ENCODE peak calls at places on chromosome 6, in five cellular contexts. O is left ventricle myocardium superior, S is GM20000, R is ELF-1, W is endothelial cell. F is an unnamed sample.

GRCh38 chr6:69164564-69165252 is 529.6 kb downstream of the ADGRB3 start:
- DNase-seq in W (no peak), R (peak), S (no peak), O (no peak), F (peak)

GRCh38 chr6:92281571-92282076 is 1137.7 kb downstream of the EPHA7 start:
- DNase-seq in S (no peak), O (no peak), W (no peak), R (no peak), F (no peak)

GRCh38 chr6:35058827-35059522 is 82.2 kb downstream of the TCP11 start:
- DNase-seq in O (peak), W (no peak), S (no peak), R (no peak), F (no peak)

GRCh38 chr6:2103644-2104523 is 141.5 kb downstream of the GMDS start:
- DNase-seq in W (no peak), O (no peak), S (peak), R (peak), F (no peak)

GRCh38 chr6:164478426-164478825 is 831.0 kb downstream of the C6orf118 start:
- DNase-seq in S (no peak), R (no peak), W (no peak), O (no peak), F (no peak)

GRCh38 chr6:134049586-134049985 is 2.8 kb downstream of the SLC2A12 start:
- DNase-seq in W (no peak), S (no peak), R (no peak), O (no peak), F (no peak)

GRCh38 chr6:148760568-148761531 is 14.0 kb downstream of the UST start:
- DNase-seq in W (no peak), O (peak), S (peak), R (peak), F (peak)

GRCh38 chr6:169847773-169848380 is 96.5 kb downstream of the ERMARD start:
- DNase-seq in R (no peak), S (no peak), W (no peak), O (no peak), F (peak)

GRCh38 chr6:126743051-126743450 is 375.4 kb upstream of the RSPO3 start:
- DNase-seq in R (no peak), S (no peak), W (no peak), O (no peak), F (no peak)

GRCh38 chr6:114200896-114201295 is 141.9 kb downstream of the HS3ST5 start:
- DNase-seq in S (no peak), R (no peak), W (no peak), O (no peak), F (no peak)